ENCODE peak calls at places on chromosomes 12 and 14, in ten cellular contexts. U is esophagus squamous epithelium, N is heart left ventricle, H is A549, J is ovary, G is right lobe of liver, B is lower leg skin, Y is stomach, C is NB4, I is body of pancreas. Q is an unnamed sample.

GRCh38 chr12:23210573-23210972 is 585.6 kb downstream of the ETNK1 start:
- DNase-seq in H (no peak), G (no peak), C (no peak), N (no peak), J (no peak), Y (no peak), B (no peak), I (no peak), U (no peak), Q (no peak)

GRCh38 chr12:238736-239398 is 23.8 kb downstream of the SLC6A13 start:
- DNase-seq in U (no peak), H (no peak), B (no peak), J (no peak), Y (no peak), I (no peak), N (no peak), C (no peak), G (no peak), Q (no peak)

GRCh38 chr12:39329015-39329414 is 113.9 kb downstream of the KIF21A start:
- DNase-seq in H (no peak), Y (no peak), N (no peak), I (no peak), U (no peak), J (no peak), G (no peak), B (no peak), C (no peak), Q (no peak)

GRCh38 chr12:72141381-72141780 is 130.8 kb upstream of the TRHDE start:
- DNase-seq in Y (no peak), B (no peak), J (no peak), I (no peak), C (peak; percentile 44), U (no peak), G (no peak), N (no peak), H (peak; percentile 24), Q (no peak)

GRCh38 chr12:117090816-117091711 is 8.2 kb downstream of the TESC start:
- DNase-seq in I (peak; percentile 91), G (peak; percentile 60), U (no peak), J (peak; percentile 25), H (no peak), C (no peak), N (no peak), B (no peak), Y (peak; percentile 89), Q (no peak)

GRCh38 chr12:127401005-127401404 is 866.0 kb upstream of the TMEM132C start:
- DNase-seq in I (no peak), U (no peak), N (no peak), G (no peak), J (no peak), Y (no peak), C (no peak), H (no peak), B (no peak), Q (peak; percentile 15)

GRCh38 chr12:107515446-107515958 is 170.1 kb upstream of the PWP1 start:
- DNase-seq in N (no peak), I (peak; percentile 22), J (no peak), G (no peak), Y (no peak), C (peak; percentile 83), H (peak; percentile 89), B (peak; percentile 84), U (no peak), Q (peak; percentile 87)

GRCh38 chr12:111359914-111360276 is 9.0 kb downstream of the PHETA1 start:
- DNase-seq in U (no peak), B (no peak), I (no peak), H (no peak), N (no peak), C (no peak), G (no peak), Y (no peak), J (no peak), Q (no peak)

GRCh38 chr12:121537814-121538698 is 42.8 kb downstream of the KDM2B start:
- DNase-seq in J (peak; percentile 60), Y (peak; percentile 33), G (peak; percentile 40), H (no peak), U (no peak), N (peak; percentile 70), C (peak; percentile 72), B (no peak), I (no peak), Q (peak; percentile 36)

GRCh38 chr12:130281157-130281799 is 56.4 kb upstream of the PIWIL1 start:
- DNase-seq in C (peak; percentile 15), G (peak; percentile 49), H (peak; percentile 37), Y (no peak), J (peak; percentile 53), I (no peak), N (no peak), B (no peak), U (no peak), Q (no peak)

GRCh38 chr14:58815046-58815701 is 177.4 kb downstream of the DACT1 start:
- DNase-seq in I (no peak), J (no peak), B (no peak), Y (no peak), H (no peak), G (no peak), C (no peak), N (no peak), U (no peak), Q (no peak)

GRCh38 chr14:58792421-58792820 is 154.7 kb downstream of the DACT1 start:
- DNase-seq in G (no peak), N (no peak), H (no peak), U (no peak), Y (no peak), J (no peak), I (no peak), C (no peak), B (no peak), Q (no peak)

GRCh38 chr14:81157431-81157830 is 63.3 kb downstream of the GTF2A1 start:
- DNase-seq in J (no peak), N (no peak), C (peak; percentile 40), U (no peak), H (no peak), Y (no peak), B (no peak), G (no peak), I (no peak), Q (no peak)

DNA sequence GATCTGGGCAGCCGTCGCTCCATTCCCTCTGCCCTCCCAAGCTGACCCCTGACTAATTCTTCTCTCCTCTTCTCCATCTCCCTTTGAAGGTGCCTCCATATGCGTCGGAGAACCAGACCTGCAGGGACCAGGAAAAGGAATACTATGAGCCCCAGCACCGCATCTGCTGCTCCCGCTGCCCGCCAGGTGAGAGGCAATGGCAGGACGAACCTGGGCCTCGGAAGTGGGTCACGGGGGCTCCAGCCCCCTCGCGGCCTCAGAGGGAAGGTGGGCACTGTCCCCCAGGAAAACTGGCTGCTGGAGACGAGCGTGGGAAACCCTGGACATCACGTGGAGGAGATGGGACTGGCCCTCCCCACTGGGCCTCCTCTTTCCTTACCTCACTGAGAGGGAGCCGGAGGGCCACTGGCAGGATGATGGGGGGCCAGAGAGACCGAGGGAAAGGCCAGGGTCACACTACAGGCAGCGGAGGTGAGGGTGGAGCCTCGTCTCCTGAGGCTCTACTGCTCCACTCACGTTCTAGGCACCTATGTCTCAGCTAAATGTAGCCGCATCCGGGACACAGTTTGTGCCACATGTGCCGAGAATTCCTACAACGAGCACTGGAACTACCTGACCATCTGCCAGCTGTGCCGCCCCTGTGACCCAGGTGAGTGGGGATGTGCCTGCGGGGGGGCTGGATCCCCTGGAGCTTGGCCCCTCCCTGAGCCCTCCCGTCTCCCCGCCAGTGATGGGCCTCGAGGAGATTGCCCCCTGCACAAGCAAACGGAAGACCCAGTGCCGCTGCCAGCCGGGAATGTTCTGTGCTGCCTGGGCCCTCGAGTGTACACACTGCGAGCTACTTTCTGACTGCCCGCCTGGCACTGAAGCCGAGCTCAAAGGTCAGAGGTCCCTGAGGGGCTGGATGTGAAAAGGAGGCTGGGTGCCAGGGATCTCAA is 806 bp downstream of the LTBR start:
- DNase-seq in G (no peak), N (no peak), I (no peak), Y (no peak), J (peak; percentile 54), B (no peak), H (no peak), C (no peak), U (no peak), Q (no peak)
- TF ChIP-seq POLR2A in G (peak; percentile 52), N (no peak), I (no peak), Y (no peak), J (no peak), B (no peak), H (peak; percentile 23), C (no peak), U (no peak), Q (no peak)

DNA sequence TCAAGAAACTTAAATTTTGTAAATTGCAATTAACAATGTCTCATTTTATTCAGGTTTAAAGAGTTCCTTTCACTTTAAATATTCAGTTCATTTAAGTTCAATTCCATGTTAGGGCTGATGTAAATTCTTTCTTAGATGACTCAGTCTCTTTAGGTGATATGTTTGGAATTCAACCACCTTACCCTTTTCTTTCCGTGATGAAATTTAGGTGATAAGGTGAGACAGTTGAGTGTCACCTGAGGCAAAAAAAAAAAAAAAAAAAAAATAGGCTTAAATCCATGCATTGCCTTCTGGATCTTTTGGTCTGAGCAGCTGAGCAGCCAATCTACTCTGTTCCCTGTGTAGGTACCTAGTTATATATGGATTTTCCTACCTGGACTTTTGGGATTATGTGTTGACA is 299.5 kb downstream of the DAD1 start:
- DNase-seq in C (no peak), Y (no peak), B (no peak), H (no peak), I (no peak), N (no peak), G (no peak), U (no peak), J (no peak), Q (no peak)
- TF ChIP-seq POLR2A in C (no peak), Y (no peak), B (no peak), H (no peak), I (no peak), N (no peak), G (no peak), U (no peak), J (no peak), Q (no peak)

GRCh38 chr12:95605087-95605486 is 53.8 kb upstream of the USP44 start:
- DNase-seq in G (no peak), N (no peak), Y (no peak), H (peak; percentile 53), U (no peak), J (no peak), C (no peak), B (no peak), I (no peak), Q (peak; percentile 52)
- TF ChIP-seq POLR2A in G (no peak), N (no peak), Y (no peak), H (no peak), U (no peak), J (no peak), C (no peak), B (no peak), I (no peak), Q (no peak)

DNA sequence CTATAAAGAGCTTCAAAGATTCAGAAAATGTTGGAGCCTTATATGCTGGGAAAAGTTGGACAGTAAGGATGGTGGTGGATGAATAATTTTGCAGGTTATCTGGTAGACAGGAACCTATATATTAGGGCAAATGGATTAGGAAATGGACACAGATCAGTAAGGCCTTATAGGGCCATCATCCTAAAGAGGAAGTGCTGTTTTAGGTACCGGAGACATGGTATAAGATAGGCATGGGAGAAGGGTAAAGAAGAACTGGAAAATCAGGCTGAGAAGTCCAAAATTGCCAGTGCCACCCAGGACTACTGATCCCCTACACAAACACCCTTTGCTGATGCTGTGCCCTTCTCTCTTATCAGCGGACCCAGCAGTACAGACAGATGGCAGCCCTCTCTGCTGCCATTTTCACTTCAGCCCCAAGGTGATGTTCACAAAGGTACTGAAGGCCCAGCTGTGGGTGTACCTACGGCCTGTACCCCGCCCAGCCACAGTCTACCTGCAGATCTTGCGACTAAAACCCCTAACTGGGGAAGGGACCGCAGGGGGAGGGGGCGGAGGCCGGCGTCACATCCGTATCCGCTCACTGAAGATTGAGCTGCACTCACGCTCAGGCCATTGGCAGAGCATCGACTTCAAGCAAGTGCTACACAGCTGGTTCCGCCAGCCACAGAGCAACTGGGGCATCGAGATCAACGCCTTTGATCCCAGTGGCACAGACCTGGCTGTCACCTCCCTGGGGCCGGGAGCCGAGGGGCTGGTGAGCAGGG is 5.5 kb downstream of the GDF11 start:
- DNase-seq in I (no peak), B (no peak), H (no peak), C (no peak), G (no peak), J (no peak), Y (no peak), N (no peak), U (no peak), Q (no peak)
- TF ChIP-seq POLR2A in I (no peak), B (no peak), H (no peak), C (no peak), G (no peak), J (no peak), Y (no peak), N (no peak), U (no peak), Q (no peak)